ENCODE peak calls at places on chromosome 19, in six cellular contexts. B is hepatocyte, R is heart left ventricle, P is breast epithelium, W is thoracic aorta, A is bronchial epithelial cell. H is an unnamed sample.

GRCh38 chr19:449916-450315 is 10.9 kb downstream of the SHC2 start:
- DNase-seq in P (no peak), R (no peak), B (no peak), A (no peak), W (no peak), H (no peak)

GRCh38 chr19:919157-920050 is 2.3 kb downstream of the KISS1R start:
- DNase-seq in R (no peak), W (no peak), B (peak; percentile 61), P (no peak), A (peak; percentile 30), H (peak; percentile 69)

GRCh38 chr19:20928371-20928770 is 5.3 kb downstream of the ZNF85 start:
- DNase-seq in R (no peak), P (no peak), B (no peak), A (peak; percentile 13), W (no peak), H (no peak)

GRCh38 chr19:1651061-1651547 is 1.3 kb downstream of the TCF3 start:
- DNase-seq in W (no peak), A (no peak), B (peak; percentile 58), P (no peak), R (peak; percentile 23), H (peak; percentile 86)

GRCh38 chr19:1276620-1277007 is 1.3 kb downstream of the FAM174C start:
- DNase-seq in P (no peak), W (no peak), R (no peak), B (no peak), A (no peak), H (no peak)

GRCh38 chr19:34497112-34497805 is 15.7 kb downstream of the WTIP start:
- DNase-seq in B (no peak), P (no peak), A (no peak), R (no peak), W (no peak), H (no peak)

GRCh38 chr19:38395381-38396127 is 7.1 kb downstream of the SPRED3 start:
- DNase-seq in R (no peak), A (no peak), B (no peak), P (no peak), W (no peak), H (peak; percentile 46)

GRCh38 chr19:45527731-45528130 is 20.5 kb downstream of the VASP start:
- DNase-seq in W (no peak), A (no peak), B (no peak), P (no peak), R (peak; percentile 24), H (no peak)

GRCh38 chr19:45809643-45810159 is 5.4 kb downstream of the RSPH6A start:
- DNase-seq in B (no peak), R (no peak), A (peak; percentile 68), P (no peak), W (no peak), H (peak; percentile 67)

GRCh38 chr19:32380269-32380668 is 25.3 kb upstream of the DPY19L3 start:
- DNase-seq in R (no peak), A (no peak), B (no peak), P (no peak), W (no peak), H (no peak)

GRCh38 chr19:15199219-15199651 is 1.6 kb downstream of the NOTCH3 start:
- DNase-seq in P (no peak), W (no peak), A (no peak), R (no peak), B (no peak), H (no peak)

GRCh38 chr19:30209617-30210600 is 162.3 kb upstream of the ZNF536 start:
- DNase-seq in W (no peak), R (no peak), B (no peak), P (no peak), A (no peak), H (no peak)

GRCh38 chr19:7863971-7864718 is 10.0 kb downstream of the PRR36 start:
- DNase-seq in P (no peak), B (no peak), A (no peak), R (no peak), W (no peak), H (no peak)

GRCh38 chr19:7861619-7862412 is 12.4 kb downstream of the PRR36 start:
- DNase-seq in P (no peak), W (no peak), A (no peak), B (no peak), R (no peak), H (no peak)

GRCh38 chr19:7864719-7865074 is 9.5 kb downstream of the PRR36 start:
- DNase-seq in P (no peak), A (no peak), R (no peak), B (no peak), W (no peak), H (no peak)

GRCh38 chr19:7862413-7862951 is 11.7 kb downstream of the PRR36 start:
- DNase-seq in B (peak; percentile 93), W (no peak), P (no peak), A (peak; percentile 29), R (peak; percentile 35), H (peak; percentile 73)

DNA sequence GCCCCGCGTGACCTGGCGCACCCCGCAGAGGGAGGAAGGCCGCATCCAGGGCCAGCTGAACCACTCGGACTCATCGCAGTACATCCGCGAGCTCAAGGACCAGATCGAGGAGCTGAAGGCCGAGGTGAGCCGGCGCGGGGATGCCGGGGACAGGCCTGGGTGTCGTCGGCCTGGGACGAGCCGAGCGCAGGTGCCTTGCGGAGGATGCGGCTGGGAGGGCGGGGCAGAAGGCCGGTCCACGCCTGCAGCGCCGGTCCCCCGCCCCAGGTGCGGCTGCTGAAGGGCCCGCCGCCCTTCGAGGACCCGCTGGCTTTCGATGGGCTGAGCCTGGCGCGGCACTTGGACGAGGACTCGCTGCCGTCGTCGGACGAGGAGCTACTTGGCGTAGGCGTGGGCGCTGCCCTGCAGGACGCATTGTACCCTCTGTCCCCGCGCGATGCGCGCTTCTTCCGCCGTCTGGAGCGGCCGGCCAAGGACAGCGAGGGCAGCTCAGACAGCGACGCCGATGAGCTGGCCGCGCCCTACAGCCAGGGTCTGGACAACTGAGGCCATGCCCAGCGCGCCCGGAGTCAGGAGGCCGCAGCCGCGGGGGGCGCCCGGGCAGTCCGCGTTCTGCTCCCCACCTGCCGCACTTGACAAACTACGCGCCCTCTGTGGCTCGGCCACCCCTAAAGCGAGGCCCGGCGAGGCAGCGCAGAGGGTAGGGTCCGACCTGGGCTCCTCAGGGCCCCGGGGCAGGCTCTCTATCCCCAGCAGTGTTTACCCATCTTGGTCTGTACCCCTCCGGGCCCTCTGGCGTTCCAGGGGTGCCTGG is 10.8 kb downstream of the PRR36 start:
- DNase-seq in A (no peak), B (no peak), W (no peak), R (no peak), P (no peak), H (no peak)
- H3K4me3 ChIP-seq in A (no peak overlapping the region), B (no peak overlapping the region), W (no peak overlapping the region), R (no peak overlapping the region), P (no peak overlapping the region), H (no peak overlapping the region)

DNA sequence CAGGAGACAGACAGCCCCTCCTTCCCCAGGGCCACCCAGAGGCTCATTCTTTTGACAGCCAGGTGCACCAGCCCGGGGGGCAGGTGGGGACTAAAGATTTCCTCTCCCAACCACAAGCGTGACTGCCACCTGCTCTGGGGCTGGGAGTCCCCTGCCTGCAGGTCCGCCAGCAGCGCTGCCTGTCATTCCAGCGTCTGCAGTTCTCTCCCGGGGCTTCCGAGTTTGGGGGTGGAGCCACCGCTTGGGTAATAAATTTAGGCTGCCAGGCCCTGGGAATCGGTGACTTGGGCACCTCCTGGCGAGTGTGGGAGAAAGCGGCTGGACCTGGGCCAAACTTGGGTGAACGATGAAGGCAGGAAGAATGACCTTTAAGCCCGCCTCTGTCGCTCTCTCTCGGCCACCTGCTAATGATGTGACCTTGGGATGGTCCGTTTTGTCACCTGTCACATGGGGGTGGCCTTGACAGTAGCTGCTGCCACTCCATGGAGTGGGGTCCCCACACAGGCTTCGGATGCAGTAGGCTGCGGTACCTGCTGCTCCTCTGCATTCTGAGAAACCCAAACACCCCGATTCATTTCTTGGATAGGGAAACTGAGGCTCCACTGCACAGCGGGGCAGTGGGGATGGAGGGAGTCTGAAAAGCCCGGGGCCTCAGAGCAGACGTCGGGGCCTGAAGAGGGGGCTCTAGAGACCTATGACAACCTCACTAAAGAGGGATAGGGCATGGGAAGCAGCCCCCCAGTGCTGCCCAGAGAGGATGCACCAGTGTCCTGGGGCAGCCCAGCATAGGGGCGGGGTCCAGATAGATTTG is 12.8 kb downstream of the FUT6 start:
- DNase-seq in B (peak; percentile 78), R (peak; percentile 84), W (no peak), A (peak; percentile 25), P (peak; percentile 49), H (peak; percentile 47)
- TF ChIP-seq CTCF in B (peak; percentile 13), R (peak; percentile 40), W (no peak), A (peak; percentile 61), P (no peak), H (no peak)

DNA sequence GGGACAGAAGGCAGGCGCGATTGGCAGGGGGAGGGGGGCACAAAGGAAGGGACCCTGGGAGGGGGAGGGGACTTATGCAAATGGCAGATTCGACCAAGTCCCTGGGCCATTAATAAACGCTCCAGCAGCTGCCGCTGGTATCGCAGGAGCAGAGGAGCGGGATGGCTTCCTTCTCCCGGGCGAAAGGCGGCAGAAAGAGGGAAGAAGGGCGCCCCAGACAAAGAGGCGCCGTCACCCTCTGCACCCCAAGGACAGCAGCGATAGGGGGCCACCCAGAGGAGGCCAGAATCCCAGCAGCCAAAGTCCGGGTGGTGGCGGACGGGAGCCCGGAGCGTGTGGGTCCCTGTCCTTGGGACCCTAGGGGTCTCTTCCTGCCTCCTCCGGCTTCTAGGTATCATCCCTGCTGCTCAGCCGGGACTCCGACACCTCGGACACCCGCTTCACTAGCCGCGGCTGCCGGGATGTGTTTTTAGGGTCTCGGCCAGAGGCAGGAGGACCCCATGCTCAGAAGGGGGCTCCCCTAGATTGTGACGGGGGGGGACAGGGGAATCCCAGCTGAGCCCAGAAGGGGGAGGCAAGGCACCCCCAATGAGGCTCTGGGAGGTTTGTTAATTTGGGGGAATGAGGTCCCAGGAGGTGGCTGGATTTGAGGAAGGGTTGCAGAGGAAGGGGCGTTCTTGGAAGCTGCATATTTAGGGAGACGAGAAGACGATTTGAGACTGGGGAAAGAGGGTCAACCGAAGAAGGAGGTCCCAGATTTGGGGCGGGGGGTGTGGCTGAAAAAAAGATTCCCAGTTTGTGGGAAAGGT is 1.7 kb downstream of the PTPRS start:
- DNase-seq in A (no peak), W (no peak), R (no peak), B (peak; percentile 34), P (no peak), H (peak; percentile 43)
- H3K27me3 ChIP-seq in A (peaks cover 23% of the 10 kb centered on the region), W (peaks cover 19% of the 10 kb centered on the region), R (peaks cover 51% of the 10 kb centered on the region), B (peaks cover 35% of the 10 kb centered on the region), P (peaks cover 3% of the 10 kb centered on the region), H (no peaks in the 10 kb centered on the region)

GRCh38 chr19:54168174-54168917 is 4.6 kb downstream of the TMC4 start:
- DNase-seq in B (peak; percentile 95), P (peak; percentile 78), W (peak; percentile 62), A (peak; percentile 59), R (peak; percentile 91), H (peak; percentile 80)

GRCh38 chr19:54172764-54173699 is at the start of gene TMC4:
- DNase-seq in A (peak; percentile 80), W (no peak), B (peak; percentile 93), P (peak; percentile 62), R (no peak), H (no peak)

GRCh38 chr19:54173951-54174817 is 1.2 kb upstream of the TMC4 start:
- DNase-seq in B (no peak), R (no peak), W (no peak), A (no peak), P (no peak), H (no peak)

GRCh38 chr19:54169149-54169731 is 3.7 kb downstream of the TMC4 start:
- DNase-seq in B (no peak), W (no peak), R (no peak), A (no peak), P (no peak), H (no peak)

DNA sequence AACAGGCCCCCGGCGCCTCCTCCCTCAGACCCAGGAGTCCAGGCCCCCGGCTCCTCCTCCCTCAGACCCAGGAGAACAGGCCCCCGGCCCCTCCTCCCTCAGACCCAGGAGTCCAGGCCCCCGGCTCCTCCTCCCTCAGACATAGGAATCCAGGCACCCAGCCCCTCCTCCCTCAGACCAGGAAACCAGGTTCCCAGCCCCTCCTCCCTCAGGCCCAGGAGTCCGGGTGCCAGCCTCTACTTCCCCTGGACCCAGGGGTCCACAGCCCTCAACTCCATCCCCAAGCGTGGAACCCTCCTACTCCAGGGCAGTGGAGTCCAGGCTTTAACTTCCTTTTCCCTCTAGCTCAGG is 572 bp downstream of the TMC4 start:
- DNase-seq in A (no peak), R (no peak), P (no peak), W (no peak), B (peak; percentile 71), H (no peak)
- H3K4me3 ChIP-seq in A (peak overlapping the region; percentile 59), R (peak overlapping the region; percentile 46), P (no peak overlapping the region), W (no peak overlapping the region), B (peak overlapping the region; percentile 32), H (no peak overlapping the region)